ENCODE peak calls at places on chromosomes 7 and 10, in seven cellular contexts. H is GM23338, D is Peyer's patch, J is upper lobe of left lung, W is A549, O is progenitor cell of endocrine pancreas, G is GM13976. E is an unnamed sample.

GRCh38 chr7:37916673-37917660 is at the start of gene SFRP4:
- DNase-seq in H (peak), O (peak), D (peak), J (peak), G (peak), W (peak), E (peak)

GRCh38 chr7:55326079-55326847 is 38.9 kb upstream of the LANCL2 start:
- DNase-seq in J (no peak), H (no peak), W (no peak), O (no peak), D (no peak), G (no peak), E (no peak)

GRCh38 chr7:149458235-149458634 is 2.6 kb downstream of the ZNF777 start:
- DNase-seq in D (no peak), W (no peak), G (no peak), H (no peak), J (no peak), O (no peak), E (no peak)

GRCh38 chr7:7731732-7732131 is 13.3 kb upstream of the RPA3 start:
- DNase-seq in G (no peak), W (no peak), O (no peak), D (no peak), J (no peak), H (no peak), E (no peak)

GRCh38 chr7:36637417-36637816 is 86.9 kb downstream of the AOAH start:
- DNase-seq in G (no peak), W (no peak), D (no peak), J (no peak), H (no peak), O (no peak), E (no peak)

GRCh38 chr7:149869867-149870266 is 3.9 kb upstream of the ATP6V0E2 start:
- DNase-seq in H (no peak), W (no peak), O (no peak), D (peak), G (no peak), J (no peak), E (peak)

GRCh38 chr7:26662646-26663045 is 201.7 kb downstream of the SKAP2 start:
- DNase-seq in W (no peak), J (no peak), G (no peak), D (no peak), O (no peak), H (no peak), E (no peak)

GRCh38 chr7:116258734-116259133 is 48.4 kb downstream of the TES start:
- DNase-seq in J (no peak), H (peak), O (no peak), W (peak), D (peak), G (peak), E (no peak)

GRCh38 chr10:19014034-19014433 is 34.6 kb upstream of the MALRD1 start:
- DNase-seq in W (no peak), H (no peak), G (no peak), O (no peak), J (no peak), D (peak), E (no peak)

DNA sequence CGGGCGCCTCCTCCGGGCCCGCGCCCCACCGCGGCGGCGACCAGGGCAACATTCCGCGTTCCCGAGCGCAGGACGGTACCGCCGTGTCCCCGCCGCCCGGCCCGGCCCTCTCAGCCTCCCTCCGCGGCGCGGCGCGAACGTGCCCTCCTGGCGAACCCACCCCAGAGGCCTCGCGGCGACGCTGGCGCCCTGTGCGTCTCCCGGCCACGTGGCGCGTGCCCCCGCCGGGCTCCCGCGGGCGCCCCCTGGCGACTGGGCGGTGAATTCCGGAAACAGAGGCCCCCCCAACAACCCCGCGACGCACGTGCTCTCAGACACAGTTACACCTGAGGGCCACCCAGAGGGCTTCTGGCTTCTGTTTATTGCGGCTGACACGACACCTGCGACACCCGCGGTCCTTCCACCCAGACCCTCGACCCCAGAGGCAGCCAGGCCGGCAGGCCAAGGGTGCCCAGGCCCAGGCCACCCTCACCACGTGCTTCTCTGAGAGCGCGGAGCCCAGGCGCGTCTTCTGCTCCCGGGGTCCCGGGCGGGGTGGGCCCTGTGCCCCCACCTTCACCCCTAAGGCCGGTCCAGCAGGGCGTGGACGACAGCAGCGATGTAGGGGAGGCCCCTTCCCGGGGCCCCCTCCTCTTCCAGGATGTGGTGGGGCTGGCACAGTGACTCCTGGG is at the start of gene SAP25:
- DNase-seq in J (peak), W (no peak), D (no peak), G (no peak), H (peak), O (no peak), E (no peak)
- TF ChIP-seq CTCF in J (no peak), W (peak), D (no peak), G (no peak), H (peak), O (no peak), E (no peak)

DNA sequence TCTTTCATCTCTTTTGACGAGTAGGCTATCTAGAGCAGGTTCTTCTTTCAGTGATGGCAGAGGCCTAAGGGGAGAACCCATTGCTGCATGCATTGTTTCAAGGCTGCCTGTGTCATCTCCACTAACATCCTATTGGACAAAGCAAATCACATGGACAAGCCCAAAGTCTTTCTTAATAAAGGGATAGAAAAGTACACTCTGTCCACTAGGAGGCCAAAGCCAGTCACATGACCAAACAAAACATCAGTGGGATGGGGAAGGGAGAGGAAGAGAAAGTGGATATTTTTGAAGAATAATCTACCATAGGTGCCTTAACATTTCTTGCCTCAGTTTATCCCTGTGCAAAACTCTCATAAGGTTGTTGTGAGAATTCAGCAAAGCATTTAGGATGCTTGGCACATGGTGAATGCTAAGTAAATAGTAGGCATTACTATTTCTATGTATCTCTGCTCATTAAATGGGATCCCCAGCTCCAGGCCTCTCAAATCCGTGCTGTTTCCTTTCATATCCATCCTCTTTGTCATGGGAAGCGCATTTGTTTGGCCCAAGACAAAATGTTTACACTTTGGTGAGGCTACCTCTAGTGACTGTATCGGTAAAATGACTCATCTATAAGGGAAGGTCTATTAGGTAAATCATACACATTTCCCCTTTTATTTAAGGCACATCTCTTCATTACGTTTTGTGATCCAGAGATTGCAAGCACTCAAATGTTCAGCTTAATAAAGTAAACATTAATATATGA is 16.7 kb upstream of the CADPS2 start:
- DNase-seq in D (no peak), W (peak), H (peak), G (no peak), O (no peak), J (no peak), E (no peak)
- TF ChIP-seq CTCF in D (no peak), W (no peak), H (peak), G (no peak), O (peak), J (no peak), E (no peak)

DNA sequence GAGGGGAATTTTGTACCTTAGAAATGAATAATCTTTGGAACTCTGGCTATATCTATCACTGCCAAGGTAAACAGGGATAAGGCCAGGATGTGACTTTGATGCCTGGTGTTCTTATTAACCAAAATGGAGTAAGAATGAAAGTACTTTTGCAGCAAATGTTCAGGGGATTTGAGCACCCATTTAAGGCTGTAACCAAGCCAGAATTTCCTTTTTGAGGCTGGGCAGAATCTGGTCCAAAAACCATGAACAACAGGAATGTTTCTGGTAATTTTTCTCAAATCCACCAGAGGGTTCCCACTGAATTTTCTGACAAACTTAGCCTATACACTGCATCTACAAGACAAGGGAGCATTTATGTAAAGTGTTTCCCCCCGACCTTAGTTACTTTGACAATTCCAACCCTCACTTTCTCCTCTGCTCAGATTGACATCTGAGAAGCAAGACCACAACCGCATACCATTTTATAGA is 120.6 kb downstream of the BAMBI start:
- DNase-seq in O (no peak), D (no peak), H (no peak), G (no peak), J (no peak), W (peak), E (no peak)
- TF ChIP-seq CTCF in O (no peak), D (no peak), H (no peak), G (no peak), J (no peak), W (peak), E (no peak)

GRCh38 chr7:155255071-155255470 is 42.6 kb upstream of the INSIG1 start:
- DNase-seq in J (no peak), W (no peak), H (no peak), O (no peak), G (no peak), D (no peak), E (no peak)

GRCh38 chr7:155252958-155253501 is 44.6 kb upstream of the INSIG1 start:
- DNase-seq in D (no peak), O (no peak), J (peak), H (no peak), W (no peak), G (no peak), E (no peak)

GRCh38 chr7:155252388-155252957 is 45.2 kb upstream of the INSIG1 start:
- DNase-seq in J (no peak), D (no peak), G (no peak), W (no peak), H (no peak), O (no peak), E (no peak)

GRCh38 chr7:155255660-155256059 is 42.0 kb upstream of the INSIG1 start:
- DNase-seq in O (no peak), W (no peak), H (no peak), D (no peak), G (no peak), J (no peak), E (no peak)

DNA sequence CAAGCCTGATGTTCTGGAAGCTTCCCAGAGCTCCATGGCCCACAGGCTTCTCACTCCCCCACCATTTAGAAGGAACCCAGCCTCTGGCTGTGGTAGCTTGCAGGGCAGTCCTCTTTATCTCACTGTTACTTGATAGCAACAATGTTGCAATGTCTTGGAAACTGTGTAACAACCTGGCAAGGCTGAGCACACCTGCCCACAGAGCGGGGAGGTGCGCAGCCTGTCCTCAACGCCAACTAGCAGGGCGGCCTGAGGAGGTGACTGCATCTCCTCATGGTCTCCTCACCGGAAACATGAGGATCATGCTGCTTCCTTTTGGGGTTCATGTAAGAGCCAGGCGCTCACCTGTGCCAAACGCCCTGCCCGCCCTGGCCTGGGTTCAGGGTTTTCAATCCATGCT is 43.7 kb upstream of the INSIG1 start:
- DNase-seq in G (no peak), D (no peak), J (peak), W (no peak), O (no peak), H (no peak), E (no peak)
- TF ChIP-seq CTCF in G (no peak), D (no peak), J (no peak), W (no peak), O (no peak), H (no peak), E (no peak)

DNA sequence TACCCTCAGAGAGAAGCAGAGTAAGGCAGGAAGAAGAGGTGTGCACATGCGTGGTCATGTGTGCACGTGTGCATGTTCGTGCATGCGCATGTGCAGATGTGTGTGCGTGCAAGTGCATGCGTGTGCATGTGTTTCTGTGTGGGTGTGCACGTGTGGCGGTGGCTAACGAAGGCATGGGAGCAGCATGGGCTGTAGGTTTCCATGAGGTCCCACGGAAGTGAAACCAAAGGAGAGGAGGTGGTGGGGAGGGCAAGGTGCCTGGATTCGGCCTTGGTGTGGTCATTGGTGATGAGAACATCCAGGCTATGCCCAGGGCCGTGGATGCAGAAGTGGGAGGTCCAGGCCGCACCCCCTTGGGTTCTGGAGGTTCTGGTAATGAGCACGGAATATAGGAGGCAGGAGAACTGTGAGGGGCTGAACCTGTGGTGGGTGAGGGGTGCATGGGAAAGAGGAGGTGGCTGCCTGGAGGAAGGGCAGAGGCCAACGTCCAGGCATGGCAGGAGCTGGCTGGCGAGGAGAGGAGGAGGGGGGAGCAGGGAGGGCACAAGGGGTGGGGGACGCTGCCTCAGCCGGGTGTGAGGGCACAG is 2.4 kb upstream of the INPP5A start:
- DNase-seq in H (no peak), W (no peak), D (peak), J (peak), G (no peak), O (no peak), E (peak)
- TF ChIP-seq CTCF in H (no peak), W (no peak), D (no peak), J (no peak), G (no peak), O (no peak), E (no peak)

E was measured in CD14-positive monocyte.